ENCODE peak calls at places on chromosome 17, in four cellular contexts. T is HepG2, I is HCT116, L is SK-N-SH. N is an unnamed sample.

GRCh38 chr17:45293413-45294211 is 23.2 kb downstream of the MAP3K14 start:
- DNase-seq in T (peak; percentile 58), I (peak; percentile 65), L (no peak), N (peak; percentile 87)

GRCh38 chr17:17845046-17845775 is 8.4 kb upstream of the SREBF1 start:
- DNase-seq in T (no peak), I (no peak), L (peak; percentile 42), N (no peak)

GRCh38 chr17:83012873-83013778 is 66.3 kb upstream of the METRNL start:
- DNase-seq in T (no peak), I (no peak), L (peak; percentile 41), N (no peak)

GRCh38 chr17:51908841-51909537 is 249.5 kb downstream of the CA10 start:
- DNase-seq in T (no peak), I (no peak), L (peak; percentile 12), N (no peak)

GRCh38 chr17:75244133-75244866 is 17.1 kb downstream of the GGA3 start:
- DNase-seq in T (no peak), I (no peak), L (no peak), N (no peak)

GRCh38 chr17:82445542-82445941 is 5.0 kb downstream of the CYBC1 start:
- DNase-seq in T (no peak), I (no peak), L (peak; percentile 36), N (no peak)

GRCh38 chr17:4407216-4407615 is 26.5 kb upstream of the SPNS3 start:
- DNase-seq in T (no peak), I (no peak), L (no peak), N (no peak)

GRCh38 chr17:76879691-76880090 is 11.5 kb downstream of the MGAT5B start:
- DNase-seq in T (no peak), I (no peak), L (no peak), N (no peak)

GRCh38 chr17:44005865-44006580 is 1.6 kb downstream of the NAGS start:
- DNase-seq in T (no peak), I (no peak), L (peak; percentile 77), N (no peak)

GRCh38 chr17:73429440-73430164 is 117.8 kb upstream of the CDC42EP4 start:
- DNase-seq in T (peak; percentile 59), I (peak; percentile 62), L (peak; percentile 96), N (peak; percentile 20)

GRCh38 chr17:72264682-72265405 is 144.0 kb downstream of the SOX9 start:
- DNase-seq in T (no peak), I (no peak), L (no peak), N (no peak)

GRCh38 chr17:72255481-72255880 is 134.7 kb downstream of the SOX9 start:
- DNase-seq in T (no peak), I (no peak), L (no peak), N (no peak)

GRCh38 chr17:72262748-72263147 is 141.9 kb downstream of the SOX9 start:
- DNase-seq in T (no peak), I (no peak), L (no peak), N (no peak)

GRCh38 chr17:72258711-72259110 is 137.9 kb downstream of the SOX9 start:
- DNase-seq in T (no peak), I (no peak), L (no peak), N (no peak)

GRCh38 chr17:72259977-72260376 is 139.2 kb downstream of the SOX9 start:
- DNase-seq in T (no peak), I (no peak), L (no peak), N (no peak)
- TF ChIP-seq SIN3A in T (no peak), I (no peak), L (no peak), N (no peak)

GRCh38 chr17:58174871-58175270 is 8.1 kb downstream of the OR4D2 start:
- DNase-seq in T (no peak), I (no peak), L (no peak), N (no peak)

GRCh38 chr17:58176200-58176599 is 9.4 kb downstream of the OR4D2 start:
- DNase-seq in T (no peak), I (no peak), L (no peak), N (no peak)

GRCh38 chr17:58166682-58167081 is at the start of gene OR4D2:
- DNase-seq in T (no peak), I (no peak), L (no peak), N (no peak)

DNA sequence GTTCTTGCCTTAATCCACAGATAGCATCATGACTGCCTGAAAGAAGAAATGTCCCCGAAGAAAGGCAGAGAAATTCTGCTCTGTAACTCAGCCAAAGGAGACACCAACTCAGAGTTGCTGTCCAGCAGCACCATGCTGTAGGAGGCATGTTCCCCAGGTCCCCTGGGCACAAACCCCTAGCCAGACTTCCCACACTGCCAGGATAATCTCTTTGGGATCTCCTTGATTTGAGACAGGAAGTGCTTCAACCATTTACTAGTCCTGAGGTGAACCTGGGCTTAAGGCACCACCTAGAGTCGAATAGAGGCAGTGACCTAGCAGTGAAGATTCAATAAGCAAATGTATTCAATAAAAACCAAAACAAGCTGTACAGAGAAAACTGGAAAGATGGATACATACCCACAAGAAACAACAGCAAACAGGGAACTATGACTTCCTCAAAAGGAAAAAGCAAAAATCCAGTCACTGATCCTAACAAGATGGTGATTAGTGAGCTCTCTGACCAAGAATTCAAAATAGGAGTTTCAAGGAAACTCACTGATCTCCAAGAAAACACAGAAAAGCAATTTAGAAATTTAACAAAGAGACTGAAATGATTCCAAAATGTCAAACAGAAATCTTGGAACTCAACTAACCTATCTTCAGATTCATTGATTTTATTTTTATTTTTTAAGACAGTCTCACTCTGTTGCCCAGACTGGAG is 5.7 kb downstream of the OR4D2 start:
- DNase-seq in T (peak; percentile 62), I (peak; percentile 79), L (peak; percentile 62), N (no peak)
- TF ChIP-seq CTCF in T (peak; percentile 66), I (peak; percentile 85), L (peak; percentile 48), N (peak; percentile 78)

GRCh38 chr17:34358631-34359030 is 2.4 kb downstream of the CCL13 start:
- DNase-seq in T (no peak), I (no peak), L (no peak), N (no peak)

GRCh38 chr17:34363183-34363661 is at the start of gene CCL1:
- DNase-seq in T (no peak), I (no peak), L (no peak), N (no peak)

GRCh38 chr17:34364741-34365140 is 1.7 kb upstream of the CCL1 start:
- DNase-seq in T (no peak), I (no peak), L (no peak), N (no peak)

GRCh38 chr17:34360571-34360970 is 2.5 kb downstream of the CCL1 start:
- DNase-seq in T (no peak), I (no peak), L (no peak), N (no peak)

GRCh38 chr17:34361478-34362061 is 1.5 kb downstream of the CCL1 start:
- DNase-seq in T (peak; percentile 78), I (peak; percentile 68), L (peak; percentile 82), N (peak; percentile 78)
- H3K4me1 ChIP-seq in T (no peaks in the 10 kb centered on the region), I (no peaks in the 10 kb centered on the region), L (no peaks in the 10 kb centered on the region), N (no peaks in the 10 kb centered on the region)

GRCh38 chr17:62920300-62920699 is 45.7 kb upstream of the TANC2 start:
- DNase-seq in T (no peak), I (no peak), L (no peak), N (no peak)
- TF ChIP-seq SIN3A in T (no peak), I (no peak), L (no peak), N (no peak)

GRCh38 chr17:61806941-61807340 is 56.4 kb downstream of the BRIP1 start:
- DNase-seq in T (no peak), I (no peak), L (no peak), N (no peak)
- TF ChIP-seq CTCF in T (no peak), I (no peak), L (no peak), N (no peak)

GRCh38 chr17:8865811-8866210 is 1.7 kb downstream of the PIK3R6 start:
- DNase-seq in T (no peak), I (no peak), L (no peak), N (no peak)
- H3K4me1 ChIP-seq in T (no peaks in the 10 kb centered on the region), I (no peaks in the 10 kb centered on the region), L (no peaks in the 10 kb centered on the region), N (no peaks in the 10 kb centered on the region)

DNA sequence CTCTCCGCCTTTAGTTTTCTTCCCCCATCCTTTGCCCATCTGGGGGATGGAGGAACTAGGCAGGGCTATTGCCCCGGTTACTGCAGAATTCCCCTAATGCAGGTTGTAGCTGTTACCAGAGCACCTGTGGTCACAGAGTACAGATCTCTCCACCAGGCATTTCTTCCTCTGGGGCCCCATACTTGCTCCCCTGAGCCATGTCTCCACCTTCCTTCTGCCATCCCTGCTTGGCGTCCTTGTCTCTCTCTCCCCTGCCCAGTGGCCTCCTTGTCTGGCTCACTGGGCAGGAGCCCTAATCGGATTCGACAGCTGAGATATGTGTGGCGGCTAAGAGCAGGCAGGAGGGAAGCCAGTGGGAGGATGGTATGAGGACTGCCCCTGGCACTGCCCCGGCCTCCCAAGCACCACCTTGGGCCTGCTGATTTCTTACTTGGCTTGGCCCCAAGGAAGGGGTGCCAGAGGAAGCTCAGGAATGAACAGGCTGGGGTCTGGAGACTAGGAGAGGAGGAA is 2.0 kb downstream of the RARA start:
- DNase-seq in T (no peak), I (no peak), L (peak; percentile 83), N (no peak)
- TF ChIP-seq SIN3A in T (no peak), I (no peak), L (peak; percentile 97), N (no peak)

GRCh38 chr17:78113804-78114785 is 14.5 kb downstream of the TMC6 start:
- DNase-seq in T (no peak), I (no peak), L (no peak), N (no peak)

GRCh38 chr17:78118801-78119241 is 9.7 kb downstream of the TMC6 start:
- DNase-seq in T (no peak), I (no peak), L (no peak), N (no peak)

GRCh38 chr17:78114831-78115723 is 13.5 kb downstream of the TMC6 start:
- DNase-seq in T (no peak), I (no peak), L (peak; percentile 49), N (no peak)

GRCh38 chr17:78116411-78116810 is 12.1 kb downstream of the TMC6 start:
- DNase-seq in T (no peak), I (no peak), L (no peak), N (no peak)

GRCh38 chr17:78117027-78117981 is 11.3 kb downstream of the TMC6 start:
- DNase-seq in T (no peak), I (no peak), L (peak; percentile 92), N (no peak)
- TF ChIP-seq CTCF in T (peak; percentile 92), I (peak; percentile 41), L (peak; percentile 55), N (peak; percentile 86)

GRCh38 chr17:81029859-81030258 is 5.1 kb upstream of the BAIAP2 start:
- DNase-seq in T (no peak), I (no peak), L (no peak), N (no peak)
- H3K4me1 ChIP-seq in T (peaks cover 66% of the 10 kb centered on the region), I (peaks cover 9% of the 10 kb centered on the region), L (no peaks in the 10 kb centered on the region), N (peaks cover 4% of the 10 kb centered on the region)